ENCODE peak calls at places on chromosomes 3 and 15, in seven cellular contexts. T, D, H, W, M, C and L are unnamed samples.

GRCh38 chr3:3110299-3110630 is at the start of gene IL5RA:
- DNase-seq in T (no peak), D (no peak), H (peak), W (no peak), M (no peak), C (no peak), L (no peak)

GRCh38 chr3:47479826-47480160 is 4.1 kb upstream of the SCAP start:
- DNase-seq in T (no peak), D (no peak), H (no peak), W (no peak), M (no peak), C (no peak), L (no peak)

GRCh38 chr3:11436775-11437174 is 164.6 kb downstream of the ATG7 start:
- DNase-seq in T (no peak), D (no peak), H (no peak), W (no peak), M (no peak), C (no peak), L (no peak)

GRCh38 chr3:194556086-194557056 is 69.6 kb upstream of the ATP13A3 start:
- DNase-seq in T (no peak), D (no peak), H (no peak), W (peak), M (peak), C (no peak), L (peak)

GRCh38 chr3:161108840-161109239 is 3.7 kb upstream of the B3GALNT1 start:
- DNase-seq in T (peak), D (no peak), H (no peak), W (peak), M (peak), C (no peak), L (no peak)

GRCh38 chr3:194327030-194327413 is 24.1 kb downstream of the CPN2 start:
- DNase-seq in T (no peak), D (no peak), H (no peak), W (no peak), M (peak), C (no peak), L (no peak)

GRCh38 chr3:47250309-47251060 is 32.1 kb downstream of the KIF9 start:
- DNase-seq in T (no peak), D (peak), H (no peak), W (peak), M (peak), C (peak), L (no peak)

GRCh38 chr3:54299169-54299935 is 177.0 kb downstream of the CACNA2D3 start:
- DNase-seq in T (no peak), D (no peak), H (no peak), W (no peak), M (no peak), C (no peak), L (no peak)

GRCh38 chr3:126516936-126517290 is 660 bp downstream of the UROC1 start:
- DNase-seq in T (no peak), D (no peak), H (no peak), W (no peak), M (no peak), C (no peak), L (no peak)

GRCh38 chr15:95994418-95994817 is 336.1 kb upstream of the NR2F2 start:
- DNase-seq in T (peak), D (no peak), H (no peak), W (peak), M (peak), C (no peak), L (no peak)

GRCh38 chr3:177294221-177294620 is 96.9 kb upstream of the TBL1XR1 start:
- DNase-seq in T (no peak), D (no peak), H (no peak), W (peak), M (peak), C (peak), L (no peak)